ENCODE peak calls at places on chromosomes 5 and 9, in six cellular contexts. One of them, this sample, is unnamed.

GRCh38 chr5:170513856-170514255 is 10.0 kb downstream of the KCNIP1 start:
- DNase-seq in CD4-positive, alpha-beta T cell: no peak
- DNase-seq in upper lobe of left lung: no peak
- DNase-seq in transverse colon: no peak
- DNase-seq in fibroblast of mammary gland: no peak
- DNase-seq in tibial artery: no peak
- DNase-seq in this sample: no peak

GRCh38 chr5:67287795-67288194 is 91.2 kb upstream of the CD180 start:
- DNase-seq in fibroblast of mammary gland: peak
- DNase-seq in CD4-positive, alpha-beta T cell: no peak
- DNase-seq in transverse colon: no peak
- DNase-seq in upper lobe of left lung: no peak
- DNase-seq in tibial artery: no peak
- DNase-seq in this sample: no peak

GRCh38 chr9:93132946-93133640 is 958 bp downstream of the NINJ1 start:
- DNase-seq in transverse colon: peak
- DNase-seq in upper lobe of left lung: peak
- DNase-seq in tibial artery: peak
- DNase-seq in CD4-positive, alpha-beta T cell: no peak
- DNase-seq in fibroblast of mammary gland: no peak
- DNase-seq in this sample: no peak

GRCh38 chr9:72271617-72272478 is 93.2 kb downstream of the ZFAND5 start:
- DNase-seq in fibroblast of mammary gland: peak
- DNase-seq in transverse colon: peak
- DNase-seq in upper lobe of left lung: no peak
- DNase-seq in tibial artery: no peak
- DNase-seq in CD4-positive, alpha-beta T cell: peak
- DNase-seq in this sample: no peak

GRCh38 chr9:113677057-113677456 is 199.1 kb upstream of the ZNF618 start:
- DNase-seq in upper lobe of left lung: no peak
- DNase-seq in transverse colon: no peak
- DNase-seq in fibroblast of mammary gland: peak
- DNase-seq in tibial artery: no peak
- DNase-seq in CD4-positive, alpha-beta T cell: no peak
- DNase-seq in this sample: no peak

GRCh38 chr5:93281980-93282772 is 298.8 kb downstream of the NR2F1-AS1 start:
- DNase-seq in tibial artery: no peak
- DNase-seq in transverse colon: no peak
- DNase-seq in fibroblast of mammary gland: no peak
- DNase-seq in CD4-positive, alpha-beta T cell: no peak
- DNase-seq in upper lobe of left lung: no peak
- DNase-seq in this sample: no peak

GRCh38 chr5:92662741-92663140 is 918.3 kb downstream of the NR2F1-AS1 start:
- DNase-seq in transverse colon: no peak
- DNase-seq in fibroblast of mammary gland: peak
- DNase-seq in CD4-positive, alpha-beta T cell: no peak
- DNase-seq in tibial artery: no peak
- DNase-seq in upper lobe of left lung: no peak
- DNase-seq in this sample: no peak

GRCh38 chr5:1731091-1731639 is 68.5 kb downstream of the MRPL36 start:
- DNase-seq in CD4-positive, alpha-beta T cell: no peak
- DNase-seq in tibial artery: no peak
- DNase-seq in transverse colon: no peak
- DNase-seq in upper lobe of left lung: no peak
- DNase-seq in fibroblast of mammary gland: no peak
- DNase-seq in this sample: no peak

GRCh38 chr9:4662108-4662988 is at the start of gene PLPP6:
- DNase-seq in upper lobe of left lung: peak
- DNase-seq in CD4-positive, alpha-beta T cell: peak
- DNase-seq in tibial artery: peak
- DNase-seq in fibroblast of mammary gland: peak
- DNase-seq in transverse colon: peak
- DNase-seq in this sample: peak

GRCh38 chr9:134616341-134616740 is 25.3 kb upstream of the COL5A1 start:
- DNase-seq in upper lobe of left lung: no peak
- DNase-seq in fibroblast of mammary gland: peak
- DNase-seq in tibial artery: no peak
- DNase-seq in transverse colon: no peak
- DNase-seq in CD4-positive, alpha-beta T cell: no peak
- DNase-seq in this sample: no peak

GRCh38 chr9:71911908-71912325 is 478 bp downstream of the C9orf85 start:
- DNase-seq in transverse colon: no peak
- DNase-seq in fibroblast of mammary gland: peak
- DNase-seq in CD4-positive, alpha-beta T cell: no peak
- DNase-seq in tibial artery: no peak
- DNase-seq in upper lobe of left lung: no peak
- DNase-seq in this sample: no peak

GRCh38 chr5:155954739-155955445 is 372.1 kb upstream of the SGCD start:
- DNase-seq in tibial artery: no peak
- DNase-seq in CD4-positive, alpha-beta T cell: no peak
- DNase-seq in fibroblast of mammary gland: no peak
- DNase-seq in upper lobe of left lung: no peak
- DNase-seq in transverse colon: no peak
- DNase-seq in this sample: no peak

GRCh38 chr5:123119334-123119986 is 30.4 kb downstream of the PRDM6 start:
- DNase-seq in upper lobe of left lung: peak
- DNase-seq in transverse colon: no peak
- DNase-seq in CD4-positive, alpha-beta T cell: no peak
- DNase-seq in fibroblast of mammary gland: no peak
- DNase-seq in tibial artery: no peak
- DNase-seq in this sample: no peak

GRCh38 chr5:55226934-55227737 is at the start of gene MCIDAS:
- DNase-seq in CD4-positive, alpha-beta T cell: peak
- DNase-seq in tibial artery: peak
- DNase-seq in transverse colon: peak
- DNase-seq in fibroblast of mammary gland: peak
- DNase-seq in upper lobe of left lung: peak
- DNase-seq in this sample: peak

GRCh38 chr5:3098821-3099220 is 347.3 kb upstream of the IRX2 start:
- DNase-seq in fibroblast of mammary gland: no peak
- DNase-seq in transverse colon: no peak
- DNase-seq in upper lobe of left lung: no peak
- DNase-seq in CD4-positive, alpha-beta T cell: no peak
- DNase-seq in tibial artery: no peak
- DNase-seq in this sample: no peak

GRCh38 chr5:72292411-72292810 is 27.6 kb downstream of the MRPS27 start:
- DNase-seq in upper lobe of left lung: no peak
- DNase-seq in tibial artery: no peak
- DNase-seq in fibroblast of mammary gland: no peak
- DNase-seq in CD4-positive, alpha-beta T cell: no peak
- DNase-seq in transverse colon: no peak
- DNase-seq in this sample: no peak

GRCh38 chr5:124652892-124653441 is 93.5 kb downstream of the ZNF608 start:
- DNase-seq in CD4-positive, alpha-beta T cell: no peak
- DNase-seq in tibial artery: no peak
- DNase-seq in fibroblast of mammary gland: no peak
- DNase-seq in upper lobe of left lung: no peak
- DNase-seq in transverse colon: no peak
- DNase-seq in this sample: no peak

GRCh38 chr5:1363581-1363980 is 18.7 kb upstream of the CLPTM1L start:
- DNase-seq in fibroblast of mammary gland: no peak
- DNase-seq in tibial artery: no peak
- DNase-seq in upper lobe of left lung: no peak
- DNase-seq in CD4-positive, alpha-beta T cell: no peak
- DNase-seq in transverse colon: no peak
- DNase-seq in this sample: no peak

GRCh38 chr9:133627341-133627740 is 8.8 kb upstream of the DBH start:
- DNase-seq in CD4-positive, alpha-beta T cell: no peak
- DNase-seq in tibial artery: no peak
- DNase-seq in upper lobe of left lung: no peak
- DNase-seq in transverse colon: no peak
- DNase-seq in fibroblast of mammary gland: no peak
- DNase-seq in this sample: no peak

GRCh38 chr5:121640298-121640697 is 211.4 kb upstream of the FTMT start:
- DNase-seq in CD4-positive, alpha-beta T cell: no peak
- DNase-seq in transverse colon: no peak
- DNase-seq in tibial artery: no peak
- DNase-seq in upper lobe of left lung: no peak
- DNase-seq in fibroblast of mammary gland: no peak
- DNase-seq in this sample: no peak

GRCh38 chr9:125632321-125633115 is 74.5 kb downstream of the MAPKAP1 start:
- DNase-seq in CD4-positive, alpha-beta T cell: no peak
- DNase-seq in tibial artery: no peak
- DNase-seq in upper lobe of left lung: no peak
- DNase-seq in fibroblast of mammary gland: no peak
- DNase-seq in transverse colon: no peak
- DNase-seq in this sample: no peak

GRCh38 chr9:35195683-35196082 is 33.9 kb downstream of the UNC13B start:
- DNase-seq in fibroblast of mammary gland: peak
- DNase-seq in upper lobe of left lung: no peak
- DNase-seq in transverse colon: no peak
- DNase-seq in CD4-positive, alpha-beta T cell: no peak
- DNase-seq in tibial artery: no peak
- DNase-seq in this sample: no peak

GRCh38 chr9:4380406-4380805 is 80.5 kb upstream of the GLIS3 start:
- DNase-seq in transverse colon: no peak
- DNase-seq in tibial artery: no peak
- DNase-seq in upper lobe of left lung: no peak
- DNase-seq in CD4-positive, alpha-beta T cell: no peak
- DNase-seq in fibroblast of mammary gland: no peak
- DNase-seq in this sample: no peak

GRCh38 chr5:88772047-88772446 is 110.9 kb downstream of the MEF2C start:
- DNase-seq in transverse colon: no peak
- DNase-seq in fibroblast of mammary gland: no peak
- DNase-seq in CD4-positive, alpha-beta T cell: no peak
- DNase-seq in upper lobe of left lung: no peak
- DNase-seq in tibial artery: no peak
- DNase-seq in this sample: no peak

GRCh38 chr9:4366649-4367330 is 66.9 kb upstream of the GLIS3 start:
- DNase-seq in CD4-positive, alpha-beta T cell: peak
- DNase-seq in tibial artery: no peak
- DNase-seq in fibroblast of mammary gland: peak
- DNase-seq in upper lobe of left lung: no peak
- DNase-seq in transverse colon: peak
- DNase-seq in this sample: no peak

GRCh38 chr5:109844695-109845094 is 155.0 kb downstream of the MAN2A1 start:
- DNase-seq in CD4-positive, alpha-beta T cell: no peak
- DNase-seq in upper lobe of left lung: no peak
- DNase-seq in fibroblast of mammary gland: peak
- DNase-seq in transverse colon: no peak
- DNase-seq in tibial artery: no peak
- DNase-seq in this sample: no peak

GRCh38 chr5:11904270-11904906 is at the start of gene CTNND2:
- DNase-seq in tibial artery: no peak
- DNase-seq in fibroblast of mammary gland: no peak
- DNase-seq in CD4-positive, alpha-beta T cell: no peak
- DNase-seq in transverse colon: no peak
- DNase-seq in upper lobe of left lung: peak
- DNase-seq in this sample: no peak

GRCh38 chr5:912356-913091 is 19.8 kb downstream of the TRIP13 start:
- DNase-seq in tibial artery: no peak
- DNase-seq in upper lobe of left lung: peak
- DNase-seq in transverse colon: no peak
- DNase-seq in CD4-positive, alpha-beta T cell: peak
- DNase-seq in fibroblast of mammary gland: peak
- DNase-seq in this sample: no peak

GRCh38 chr9:76882686-76883085 is 23.2 kb downstream of the PRUNE2 start:
- DNase-seq in tibial artery: no peak
- DNase-seq in CD4-positive, alpha-beta T cell: no peak
- DNase-seq in fibroblast of mammary gland: no peak
- DNase-seq in transverse colon: no peak
- DNase-seq in upper lobe of left lung: no peak
- DNase-seq in this sample: no peak
- TF ChIP-seq CTCF in tibial artery: no peak
- TF ChIP-seq CTCF in CD4-positive, alpha-beta T cell: no peak
- TF ChIP-seq CTCF in fibroblast of mammary gland: no peak
- TF ChIP-seq CTCF in transverse colon: no peak
- TF ChIP-seq CTCF in upper lobe of left lung: no peak
- TF ChIP-seq CTCF in this sample: no peak

GRCh38 chr9:120936764-120937122 is 10.1 kb upstream of the TRAF1 start:
- DNase-seq in fibroblast of mammary gland: no peak
- DNase-seq in transverse colon: no peak
- DNase-seq in CD4-positive, alpha-beta T cell: no peak
- DNase-seq in tibial artery: no peak
- DNase-seq in upper lobe of left lung: no peak
- DNase-seq in this sample: no peak
- TF ChIP-seq CTCF in fibroblast of mammary gland: no peak
- TF ChIP-seq CTCF in transverse colon: no peak
- TF ChIP-seq CTCF in CD4-positive, alpha-beta T cell: peak
- TF ChIP-seq CTCF in tibial artery: no peak
- TF ChIP-seq CTCF in upper lobe of left lung: no peak
- TF ChIP-seq CTCF in this sample: no peak

GRCh38 chr5:143403357-143403606 is 204 bp downstream of the NR3C1 start:
- DNase-seq in CD4-positive, alpha-beta T cell: no peak
- DNase-seq in tibial artery: no peak
- DNase-seq in transverse colon: no peak
- DNase-seq in upper lobe of left lung: no peak
- DNase-seq in fibroblast of mammary gland: no peak
- DNase-seq in this sample: no peak

GRCh38 chr5:143403607-143404415 is at the start of gene NR3C1:
- DNase-seq in upper lobe of left lung: peak
- DNase-seq in tibial artery: peak
- DNase-seq in transverse colon: peak
- DNase-seq in CD4-positive, alpha-beta T cell: peak
- DNase-seq in fibroblast of mammary gland: peak
- DNase-seq in this sample: peak

GRCh38 chr5:143405747-143406098 is 2.2 kb upstream of the NR3C1 start:
- DNase-seq in CD4-positive, alpha-beta T cell: no peak
- DNase-seq in fibroblast of mammary gland: no peak
- DNase-seq in tibial artery: no peak
- DNase-seq in upper lobe of left lung: no peak
- DNase-seq in transverse colon: no peak
- DNase-seq in this sample: no peak

GRCh38 chr5:143405063-143405746 is 1.7 kb upstream of the NR3C1 start:
- DNase-seq in fibroblast of mammary gland: peak
- DNase-seq in transverse colon: peak
- DNase-seq in upper lobe of left lung: peak
- DNase-seq in CD4-positive, alpha-beta T cell: peak
- DNase-seq in tibial artery: peak
- DNase-seq in this sample: peak

GRCh38 chr5:143404416-143405062 is 1.1 kb upstream of the NR3C1 start:
- DNase-seq in fibroblast of mammary gland: peak
- DNase-seq in tibial artery: peak
- DNase-seq in upper lobe of left lung: peak
- DNase-seq in CD4-positive, alpha-beta T cell: peak
- DNase-seq in transverse colon: peak
- DNase-seq in this sample: peak
- TF ChIP-seq CTCF in fibroblast of mammary gland: peak
- TF ChIP-seq CTCF in tibial artery: no peak
- TF ChIP-seq CTCF in upper lobe of left lung: no peak
- TF ChIP-seq CTCF in CD4-positive, alpha-beta T cell: no peak
- TF ChIP-seq CTCF in transverse colon: no peak
- TF ChIP-seq CTCF in this sample: no peak

GRCh38 chr9:83714316-83714715 is 6.6 kb upstream of the UBQLN1 start:
- DNase-seq in fibroblast of mammary gland: no peak
- DNase-seq in transverse colon: no peak
- DNase-seq in CD4-positive, alpha-beta T cell: no peak
- DNase-seq in upper lobe of left lung: no peak
- DNase-seq in tibial artery: no peak
- DNase-seq in this sample: no peak
- TF ChIP-seq CTCF in fibroblast of mammary gland: peak
- TF ChIP-seq CTCF in transverse colon: no peak
- TF ChIP-seq CTCF in CD4-positive, alpha-beta T cell: peak
- TF ChIP-seq CTCF in upper lobe of left lung: no peak
- TF ChIP-seq CTCF in tibial artery: peak
- TF ChIP-seq CTCF in this sample: no peak

This sample was measured in activated B cell treated with CpG ODN at 0.5 μM for 24 hours.